ENCODE peak calls at places on chromosomes 6 and 20, in four cellular contexts. A, R, I and X are unnamed samples.

GRCh38 chr6:27178001-27178730 is 69.3 kb upstream of the PRSS16 start:
- DNase-seq in I (peak; percentile 69), R (peak; percentile 73), A (peak; percentile 38), X (peak; percentile 25)

GRCh38 chr6:161359617-161359945 is 85.7 kb upstream of the AGPAT4 start:
- DNase-seq in R (no peak), A (no peak), I (no peak), X (no peak)

GRCh38 chr6:77463308-77463880 is at the start of gene HTR1B:
- DNase-seq in I (no peak), A (no peak), R (peak; percentile 39), X (no peak)

GRCh38 chr6:146149770-146150169 is 120.9 kb downstream of the GRM1 start:
- DNase-seq in I (no peak), R (no peak), A (no peak), X (no peak)

GRCh38 chr6:114580882-114581281 is 238.1 kb upstream of the HS3ST5 start:
- DNase-seq in A (no peak), I (no peak), R (no peak), X (no peak)

GRCh38 chr6:41427642-41428401 is 92.4 kb downstream of the NCR2 start:
- DNase-seq in R (peak; percentile 63), I (peak; percentile 54), A (no peak), X (no peak)

GRCh38 chr6:39362487-39362865 is 40.0 kb upstream of the KCNK16 start:
- DNase-seq in R (no peak), A (no peak), I (no peak), X (no peak)

GRCh38 chr6:107264357-107264831 is 149.1 kb upstream of the BEND3 start:
- DNase-seq in R (no peak), I (no peak), A (no peak), X (no peak)

GRCh38 chr20:41009960-41010359 is 18.7 kb upstream of the TOP1 start:
- DNase-seq in A (no peak), R (no peak), I (no peak), X (no peak)

GRCh38 chr6:143165315-143165855 is 104.7 kb downstream of the AIG1 start:
- DNase-seq in R (no peak), A (no peak), I (no peak), X (no peak)

GRCh38 chr6:37641546-37641945 is 56.1 kb downstream of the MDGA1 start:
- DNase-seq in A (no peak), I (no peak), R (no peak), X (no peak)

GRCh38 chr20:30484749-30485070 is 772.8 kb upstream of the DEFB115 start:
- DNase-seq in I (no peak), R (no peak), A (no peak), X (no peak)

GRCh38 chr6:17881085-17881883 is 106.2 kb downstream of the KIF13A start:
- DNase-seq in R (no peak), A (no peak), I (peak; percentile 65), X (no peak)

GRCh38 chr6:143743256-143744166 is 65.7 kb downstream of the PHACTR2 start:
- DNase-seq in I (no peak), A (no peak), R (peak; percentile 46), X (no peak)

GRCh38 chr6:111922454-111923297 is 49.4 kb upstream of the FYN start:
- DNase-seq in A (peak; percentile 14), R (no peak), I (no peak), X (no peak)

GRCh38 chr20:37385659-37386504 is 39.9 kb downstream of the SRC start:
- DNase-seq in A (no peak), R (no peak), I (no peak), X (no peak)

GRCh38 chr6:31067881-31068737 is 44.3 kb downstream of the C6orf15 start:
- DNase-seq in A (no peak), I (no peak), R (no peak), X (no peak)

GRCh38 chr20:59138114-59138602 is 25.5 kb upstream of the ZNF831 start:
- DNase-seq in A (no peak), R (no peak), I (no peak), X (no peak)

GRCh38 chr20:59134182-59134581 is 29.4 kb upstream of the ZNF831 start:
- DNase-seq in I (no peak), R (no peak), A (no peak), X (no peak)

GRCh38 chr20:59135093-59135492 is 28.5 kb upstream of the ZNF831 start:
- DNase-seq in A (no peak), I (no peak), R (no peak), X (no peak)

GRCh38 chr20:59137532-59137931 is 26.1 kb upstream of the ZNF831 start:
- DNase-seq in R (peak; percentile 94), A (no peak), I (no peak), X (no peak)

DNA sequence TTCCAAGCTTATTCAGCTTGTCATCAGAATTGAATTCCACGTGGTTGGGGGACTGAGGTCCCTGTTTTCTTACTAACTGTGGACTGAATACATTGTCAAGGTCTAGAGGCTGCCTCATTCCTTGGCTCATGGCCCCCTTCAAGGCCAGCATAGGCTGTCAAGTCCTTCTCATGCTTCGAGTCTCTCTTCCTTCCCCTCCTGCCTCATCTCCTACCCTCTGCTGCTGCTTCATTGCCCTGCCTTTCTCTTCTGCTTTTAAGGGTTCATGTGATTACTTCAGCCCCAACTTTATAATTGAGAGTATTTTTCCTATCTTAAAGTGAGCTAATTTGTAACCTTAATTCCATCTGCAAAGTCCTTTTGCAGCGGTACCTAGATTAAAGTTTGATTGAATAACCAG is 27.6 kb upstream of the ZNF831 start:
- DNase-seq in A (no peak), I (no peak), R (no peak), X (no peak)
- H3K9me3 ChIP-seq in A (no peaks in the 10 kb centered on the region), I (no peaks in the 10 kb centered on the region), R (no peaks in the 10 kb centered on the region), X (no peaks in the 10 kb centered on the region)

GRCh38 chr20:34011275-34011674 is 17.6 kb downstream of the RALY start:
- DNase-seq in R (no peak), A (no peak), I (no peak), X (no peak)

GRCh38 chr20:34008477-34008876 is 14.8 kb downstream of the RALY start:
- DNase-seq in A (no peak), R (no peak), I (no peak), X (no peak)

GRCh38 chr20:34012330-34012729 is 18.6 kb downstream of the RALY start:
- DNase-seq in I (no peak), R (no peak), A (no peak), X (no peak)

GRCh38 chr20:34012735-34013134 is 19.0 kb downstream of the RALY start:
- DNase-seq in A (no peak), R (no peak), I (no peak), X (no peak)

GRCh38 chr20:34010405-34010895 is 16.7 kb downstream of the RALY start:
- DNase-seq in A (no peak), R (no peak), I (no peak), X (no peak)
- H3K9me3 ChIP-seq in A (no peaks in the 10 kb centered on the region), R (no peaks in the 10 kb centered on the region), I (no peaks in the 10 kb centered on the region), X (no peaks in the 10 kb centered on the region)

DNA sequence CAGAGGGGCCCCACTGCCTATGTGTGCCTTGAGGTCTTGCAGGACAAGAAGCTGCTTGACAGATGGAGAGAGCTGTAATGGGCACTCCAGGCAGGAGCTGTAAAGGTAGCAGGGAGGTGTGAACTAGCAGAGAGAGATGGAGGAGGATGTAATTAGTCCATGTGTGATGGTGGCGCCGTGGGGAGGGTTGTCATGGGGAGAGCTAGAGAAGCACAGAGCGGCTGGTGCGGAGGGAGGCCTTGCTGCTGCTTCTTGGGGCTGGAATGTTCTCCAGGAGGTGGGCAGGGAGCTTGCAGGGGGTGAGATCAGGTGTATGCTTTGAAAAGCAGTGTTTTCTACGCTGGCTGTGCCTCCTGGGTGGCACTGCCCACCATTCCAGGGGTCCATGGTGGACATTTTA is 32.1 kb downstream of the APCDD1L start:
- DNase-seq in A (no peak), R (no peak), I (no peak), X (no peak)
- H3K9me3 ChIP-seq in A (no peaks in the 10 kb centered on the region), R (no peaks in the 10 kb centered on the region), I (peaks cover 6% of the 10 kb centered on the region), X (peaks cover 2% of the 10 kb centered on the region)

GRCh38 chr20:49284818-49285217 is 7.0 kb upstream of the ZNFX1 start:
- DNase-seq in R (no peak), A (no peak), I (no peak), X (no peak)
- H3K9me3 ChIP-seq in R (no peaks in the 10 kb centered on the region), A (no peaks in the 10 kb centered on the region), I (no peaks in the 10 kb centered on the region), X (peaks cover 85% of the 10 kb centered on the region)

DNA sequence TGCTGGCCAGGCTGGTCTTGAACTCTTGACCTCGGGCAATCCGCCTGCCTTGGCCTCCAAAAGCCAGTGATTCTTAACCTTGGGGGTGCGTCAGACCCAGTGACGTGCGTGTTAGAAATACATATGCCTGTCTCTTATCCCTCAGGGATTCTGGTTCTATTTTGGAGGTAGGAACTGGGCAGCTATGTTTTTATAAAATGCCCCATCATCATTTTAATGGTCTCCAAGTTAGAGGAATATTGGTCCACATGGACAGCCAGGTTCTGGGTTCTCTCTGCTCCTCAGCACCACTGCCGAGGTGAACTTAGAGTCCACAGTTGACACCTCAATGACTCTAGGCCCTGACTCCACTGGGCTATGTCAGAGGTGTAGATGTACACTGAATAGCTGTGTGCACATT is 352.7 kb downstream of the SMOC2 start:
- DNase-seq in I (no peak), R (no peak), A (no peak), X (no peak)
- H3K9me3 ChIP-seq in I (no peaks in the 10 kb centered on the region), R (no peaks in the 10 kb centered on the region), A (no peaks in the 10 kb centered on the region), X (no peaks in the 10 kb centered on the region)

GRCh38 chr6:22313796-22314195 is 17.0 kb upstream of the PRL start:
- DNase-seq in I (no peak), R (no peak), A (no peak), X (no peak)
- H3K9me3 ChIP-seq in I (no peaks in the 10 kb centered on the region), R (no peaks in the 10 kb centered on the region), A (no peaks in the 10 kb centered on the region), X (no peaks in the 10 kb centered on the region)

GRCh38 chr20:39880890-39881289 is 808.1 kb downstream of the MAFB start:
- DNase-seq in R (no peak), I (no peak), A (no peak), X (no peak)
- H3K9me3 ChIP-seq in R (no peaks in the 10 kb centered on the region), I (peaks cover 6% of the 10 kb centered on the region), A (no peaks in the 10 kb centered on the region), X (no peaks in the 10 kb centered on the region)

DNA sequence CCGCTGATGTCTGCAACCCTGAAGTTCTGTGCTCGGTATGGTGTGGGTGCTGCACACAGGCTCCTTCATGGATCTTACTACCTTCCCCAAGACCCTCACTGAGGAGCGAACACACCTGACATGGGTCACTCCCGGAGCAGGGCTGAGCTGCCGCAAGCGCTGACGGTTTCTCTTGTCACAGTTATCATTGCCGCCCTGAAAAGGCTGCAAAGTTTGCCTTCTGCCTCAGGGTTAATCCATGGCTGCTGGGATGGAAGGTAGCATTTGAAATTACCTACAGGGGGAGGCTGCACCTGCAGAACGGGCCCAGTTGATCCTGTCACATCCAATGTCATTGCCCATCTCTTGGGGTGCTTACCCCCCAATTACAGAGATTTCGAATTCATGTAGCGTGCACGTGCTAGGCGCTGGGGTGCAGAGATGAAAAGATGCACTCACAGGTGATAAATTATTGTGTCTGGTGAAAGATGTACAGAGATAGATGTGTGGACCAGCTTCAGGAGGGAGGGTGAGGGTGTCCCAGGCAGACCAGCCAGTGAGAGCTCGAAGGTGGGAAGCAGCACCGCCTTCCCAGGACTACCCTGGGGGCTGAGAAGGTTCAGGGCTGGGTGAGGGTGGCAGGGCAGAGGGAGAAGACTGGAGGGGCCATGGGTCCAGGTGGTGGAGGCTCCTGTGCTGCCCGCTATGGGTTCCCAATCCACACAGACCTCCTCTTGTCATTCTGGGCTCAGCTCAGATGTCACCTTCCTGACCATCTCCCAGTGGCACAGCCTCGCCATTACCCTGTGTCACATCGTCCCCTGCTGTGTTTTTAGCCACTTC is 120.1 kb downstream of the SYCP2 start:
- DNase-seq in A (peak; percentile 0), R (peak; percentile 12), I (peak; percentile 13), X (no peak)
- H3K9me3 ChIP-seq in A (no peaks in the 10 kb centered on the region), R (no peaks in the 10 kb centered on the region), I (no peaks in the 10 kb centered on the region), X (no peaks in the 10 kb centered on the region)